ENCODE peak calls at places on chromosomes 4 and X, in six cellular contexts. X, V, T, P, Z and K are unnamed samples.

GRCh38 chrX:150607200-150607599 is 38.8 kb downstream of the MTM1 start:
- DNase-seq in X (no peak), V (no peak), T (no peak), P (no peak), Z (no peak), K (no peak)

GRCh38 chr4:4332529-4332928 is 42.5 kb downstream of the ZBTB49 start:
- DNase-seq in X (no peak), V (no peak), T (no peak), P (no peak), Z (no peak), K (peak; percentile 17)

GRCh38 chrX:66024570-66024969 is 15.3 kb downstream of the VSIG4 start:
- DNase-seq in X (no peak), V (no peak), T (no peak), P (no peak), Z (no peak), K (no peak)

GRCh38 chr4:175109933-175110332 is 191.8 kb downstream of the ADAM29 start:
- DNase-seq in X (no peak), V (no peak), T (no peak), P (no peak), Z (no peak), K (peak; percentile 65)

GRCh38 chrX:6695717-6696116 is 160.8 kb upstream of the VCX3A start:
- DNase-seq in X (no peak), V (no peak), T (no peak), P (no peak), Z (no peak), K (no peak)

GRCh38 chrX:30196322-30196721 is 19.0 kb upstream of the MAGEB2 start:
- DNase-seq in X (peak; percentile 1), V (peak; percentile 8), T (peak; percentile 33), P (peak; percentile 61), Z (no peak), K (peak; percentile 11)

GRCh38 chr4:106868381-106869035 is 167.6 kb downstream of the DKK2 start:
- DNase-seq in X (peak; percentile 19), V (peak; percentile 71), T (peak; percentile 90), P (peak; percentile 73), Z (no peak), K (no peak)

GRCh38 chr4:149176019-149176418 is 639.6 kb downstream of the IQCM start:
- DNase-seq in X (no peak), V (no peak), T (peak; percentile 23), P (no peak), Z (no peak), K (peak; percentile 11)

GRCh38 chr4:88014506-88014905 is 7.1 kb downstream of the PKD2 start:
- DNase-seq in X (no peak), V (no peak), T (no peak), P (no peak), Z (no peak), K (no peak)

GRCh38 chr4:54877006-54877405 is 219.2 kb downstream of the KIT start:
- DNase-seq in X (no peak), V (peak; percentile 81), T (peak; percentile 53), P (no peak), Z (no peak), K (no peak)

GRCh38 chr4:140640150-140640748 is 71.5 kb upstream of the UCP1 start:
- DNase-seq in X (no peak), V (no peak), T (no peak), P (no peak), Z (no peak), K (no peak)

GRCh38 chr4:140641105-140641555 is 72.4 kb upstream of the UCP1 start:
- DNase-seq in X (no peak), V (no peak), T (no peak), P (no peak), Z (no peak), K (no peak)

GRCh38 chr4:140643571-140644055 is 74.9 kb upstream of the UCP1 start:
- DNase-seq in X (no peak), V (no peak), T (no peak), P (no peak), Z (no peak), K (no peak)

GRCh38 chr4:140642674-140643437 is 74.1 kb upstream of the UCP1 start:
- DNase-seq in X (no peak), V (no peak), T (no peak), P (no peak), Z (no peak), K (no peak)

DNA sequence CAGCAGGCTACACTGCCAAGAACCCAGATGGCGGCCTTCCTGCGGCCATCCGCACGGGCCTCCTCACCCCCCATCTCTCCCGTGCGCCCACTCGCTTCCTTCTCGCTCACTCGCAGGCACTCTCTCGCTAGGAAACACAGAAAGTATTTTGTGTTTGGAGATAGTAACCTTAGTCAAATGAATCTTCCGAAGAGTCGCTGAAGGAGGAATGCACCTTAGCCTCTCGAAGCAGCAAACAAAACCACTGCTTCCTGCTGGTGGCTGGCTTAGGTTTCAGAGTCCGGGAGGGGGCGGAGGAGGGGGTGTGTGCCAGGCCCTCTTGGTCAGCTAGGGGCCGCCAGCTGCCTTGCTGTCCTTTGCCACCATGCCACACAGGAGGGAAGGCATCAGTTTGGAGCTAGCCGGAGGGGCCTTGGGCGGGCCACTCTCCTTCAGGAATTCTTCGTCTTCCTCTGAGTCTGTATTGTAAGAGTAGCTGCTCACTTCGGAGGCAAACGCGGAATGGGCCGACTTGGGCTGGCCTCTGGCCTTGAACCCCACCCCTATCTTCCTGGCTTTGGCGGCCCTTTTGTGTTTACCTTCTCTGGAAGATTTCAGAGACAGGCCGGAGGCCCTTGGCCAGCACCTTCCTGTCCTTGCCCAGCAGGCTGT is 73.2 kb upstream of the UCP1 start:
- DNase-seq in X (no peak), V (no peak), T (peak; percentile 44), P (no peak), Z (no peak), K (no peak)
- H3K4me3 ChIP-seq in X (no peak overlapping the region), V (no peak overlapping the region), T (peak overlapping the region; percentile 24), P (no peak overlapping the region), Z (no peak overlapping the region), K (no peak overlapping the region)

GRCh38 chr4:1406946-1407656 is 859 bp upstream of the NKX1-1 start:
- DNase-seq in X (no peak), V (no peak), T (no peak), P (no peak), Z (no peak), K (no peak)
- H3K4me3 ChIP-seq in X (no peak overlapping the region), V (no peak overlapping the region), T (no peak overlapping the region), P (no peak overlapping the region), Z (no peak overlapping the region), K (no peak overlapping the region)

DNA sequence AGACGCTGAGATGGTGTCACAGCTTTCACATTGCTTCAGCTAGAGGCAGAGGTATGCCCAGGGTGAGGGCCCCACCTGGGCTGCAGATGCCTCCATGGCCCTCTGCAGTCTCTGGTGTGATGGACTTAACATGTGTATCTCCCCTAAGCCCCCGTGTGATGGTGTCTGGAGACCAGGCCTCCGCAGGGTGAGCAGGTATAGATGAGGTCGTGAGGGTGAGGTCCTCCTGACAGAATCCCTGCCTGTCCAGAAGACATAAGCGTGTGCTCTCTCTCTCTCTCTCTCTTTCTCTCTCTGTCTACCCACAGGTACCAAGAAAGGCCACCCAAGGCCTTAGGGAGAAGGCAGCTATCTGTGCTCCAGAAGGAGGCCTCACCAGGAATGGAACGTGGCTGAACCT is 50.9 kb downstream of the CPZ start:
- DNase-seq in X (no peak), V (no peak), T (no peak), P (no peak), Z (no peak), K (no peak)
- H3K4me3 ChIP-seq in X (no peak overlapping the region), V (no peak overlapping the region), T (no peak overlapping the region), P (no peak overlapping the region), Z (no peak overlapping the region), K (no peak overlapping the region)

DNA sequence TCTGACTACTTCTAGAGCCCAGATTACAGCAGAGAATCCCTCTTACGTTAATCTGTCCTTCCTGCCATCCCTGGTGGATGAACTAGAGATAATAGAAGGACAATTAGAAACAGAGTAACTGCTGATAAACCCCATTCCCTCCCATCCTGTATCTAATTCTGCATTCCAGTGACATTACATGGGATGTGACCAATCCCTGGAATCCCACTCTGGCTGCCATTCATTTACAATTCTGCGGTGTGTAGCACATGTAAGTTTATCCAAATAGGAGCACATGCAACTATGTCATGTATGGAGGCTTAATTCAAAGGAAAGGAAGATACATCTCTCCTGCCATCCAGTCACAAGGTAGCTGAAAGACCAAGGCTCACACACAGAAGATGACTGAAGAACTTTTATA is 339.5 kb downstream of the GPAT3 start:
- DNase-seq in X (no peak), V (no peak), T (no peak), P (no peak), Z (no peak), K (no peak)
- H3K4me3 ChIP-seq in X (no peak overlapping the region), V (no peak overlapping the region), T (no peak overlapping the region), P (no peak overlapping the region), Z (no peak overlapping the region), K (no peak overlapping the region)

DNA sequence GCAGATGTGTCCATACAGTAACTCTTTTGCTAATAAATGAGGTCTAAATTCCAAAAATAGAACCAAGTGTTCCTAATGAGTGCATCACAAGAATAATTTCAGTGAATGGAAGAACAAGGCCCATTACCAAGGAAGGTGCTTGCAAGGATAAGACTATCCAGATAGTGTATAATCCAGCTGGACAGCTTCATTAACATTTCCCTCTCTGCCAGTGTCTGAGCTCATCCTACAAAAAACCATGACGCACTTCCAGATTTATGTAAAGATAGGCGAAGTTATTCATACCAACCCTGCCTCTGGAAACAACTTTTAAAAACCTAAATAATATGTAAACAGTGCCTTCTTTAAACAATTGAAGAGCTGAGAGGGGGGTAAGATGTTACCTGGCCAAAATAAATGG is 177.9 kb upstream of the STK26 start:
- DNase-seq in X (no peak), V (no peak), T (no peak), P (no peak), Z (no peak), K (no peak)
- H3K4me3 ChIP-seq in X (no peak overlapping the region), V (no peak overlapping the region), T (no peak overlapping the region), P (no peak overlapping the region), Z (no peak overlapping the region), K (no peak overlapping the region)

GRCh38 chrX:139077303-139078131 is 366.0 kb upstream of the FGF13 start:
- DNase-seq in X (peak; percentile 61), V (peak; percentile 49), T (no peak), P (peak; percentile 74), Z (no peak), K (no peak)
- H3K4me3 ChIP-seq in X (no peak overlapping the region), V (no peak overlapping the region), T (no peak overlapping the region), P (no peak overlapping the region), Z (no peak overlapping the region), K (no peak overlapping the region)

GRCh38 chr4:18442957-18443356 is 421.4 kb upstream of the LCORL start:
- DNase-seq in X (no peak), V (no peak), T (no peak), P (no peak), Z (no peak), K (no peak)
- H3K4me3 ChIP-seq in X (no peak overlapping the region), V (no peak overlapping the region), T (no peak overlapping the region), P (no peak overlapping the region), Z (no peak overlapping the region), K (no peak overlapping the region)

GRCh38 chr4:139735381-139736256 is 70.0 kb downstream of the MGST2 start:
- DNase-seq in X (peak; percentile 7), V (peak; percentile 43), T (peak; percentile 31), P (peak; percentile 7), Z (no peak), K (no peak)
- H3K4me3 ChIP-seq in X (peak overlapping the region; percentile 65), V (peak overlapping the region; percentile 48), T (peak overlapping the region; percentile 61), P (peak overlapping the region; percentile 41), Z (peak overlapping the region; percentile 47), K (no peak overlapping the region)